ENCODE peak calls at places on chromosome 1, in ten cellular contexts. W, C, O, V, F, L, K, S, U and M are unnamed samples.

GRCh38 chr1:107486365-107486764 is 345.5 kb downstream of the NTNG1 start:
- DNase-seq in W (no peak), C (no peak), O (peak; percentile 78), V (no peak), F (no peak), L (no peak), K (no peak), S (no peak), U (no peak), M (no peak)

GRCh38 chr1:229557214-229557850 is 1.2 kb downstream of the ABCB10 start:
- DNase-seq in W (peak; percentile 34), C (peak; percentile 37), O (no peak), V (no peak), F (no peak), L (no peak), K (no peak), S (no peak), U (no peak), M (no peak)

GRCh38 chr1:10598088-10598712 is 123.5 kb downstream of the PEX14 start:
- DNase-seq in W (no peak), C (no peak), O (no peak), V (no peak), F (peak; percentile 2), L (no peak), K (no peak), S (no peak), U (no peak), M (no peak)

GRCh38 chr1:236207121-236207520 is 64.8 kb downstream of the GPR137B start:
- DNase-seq in W (no peak), C (peak; percentile 20), O (no peak), V (no peak), F (no peak), L (peak; percentile 6), K (no peak), S (no peak), U (no peak), M (no peak)

GRCh38 chr1:193110864-193111263 is 5.7 kb upstream of the GLRX2 start:
- DNase-seq in W (no peak), C (no peak), O (no peak), V (no peak), F (no peak), L (no peak), K (no peak), S (no peak), U (no peak), M (no peak)

GRCh38 chr1:151716771-151717631 is at the start of gene CELF3:
- DNase-seq in W (no peak), C (peak; percentile 17), O (peak; percentile 85), V (peak; percentile 86), F (peak; percentile 89), L (peak; percentile 17), K (peak; percentile 82), S (no peak), U (peak; percentile 83), M (no peak)

GRCh38 chr1:200112308-200112707 is 84.8 kb downstream of the NR5A2 start:
- DNase-seq in W (no peak), C (no peak), O (no peak), V (no peak), F (no peak), L (no peak), K (no peak), S (no peak), U (no peak), M (no peak)

GRCh38 chr1:29033829-29034466 is 89.8 kb downstream of the TMEM200B start:
- DNase-seq in W (peak; percentile 56), C (peak; percentile 72), O (peak; percentile 44), V (peak; percentile 58), F (no peak), L (no peak), K (no peak), S (no peak), U (peak; percentile 48), M (no peak)

GRCh38 chr1:230377324-230377723 is 48.8 kb downstream of the PGBD5 start:
- DNase-seq in W (no peak), C (no peak), O (no peak), V (no peak), F (no peak), L (no peak), K (no peak), S (no peak), U (no peak), M (no peak)